ENCODE peak calls at places on chromosomes 13 and 19, in nine cellular contexts. R, O, S, Y, G, U, D, X and I are unnamed samples.

GRCh38 chr13:100734194-100734720 is 59.7 kb upstream of the TMTC4 start:
- DNase-seq in U (no peak), G (no peak), D (no peak), X (no peak), S (no peak), O (no peak), Y (no peak), R (no peak), I (no peak)

GRCh38 chr19:39563408-39563807 is 23.4 kb upstream of the EID2 start:
- DNase-seq in S (no peak), G (peak; percentile 3), X (no peak), D (peak; percentile 64), Y (no peak), O (no peak), R (no peak), U (no peak), I (no peak)

GRCh38 chr13:89891416-89891815 is 1456.1 kb upstream of the MIR17HG start:
- DNase-seq in R (no peak), S (no peak), G (no peak), X (no peak), O (no peak), U (no peak), D (no peak), Y (no peak), I (no peak)

GRCh38 chr13:93218583-93218982 is 8.0 kb upstream of the GPC6 start:
- DNase-seq in X (no peak), D (peak; percentile 53), S (no peak), O (no peak), R (no peak), U (no peak), G (no peak), Y (no peak), I (no peak)

GRCh38 chr19:46546194-46546896 is 50.7 kb upstream of the PNMA8B start:
- DNase-seq in U (peak; percentile 62), G (no peak), S (peak; percentile 73), Y (no peak), D (peak; percentile 54), R (peak; percentile 66), O (no peak), X (peak; percentile 67), I (no peak)

GRCh38 chr13:73274147-73274546 is 215.3 kb downstream of the KLF5 start:
- DNase-seq in S (no peak), Y (no peak), D (no peak), X (no peak), G (no peak), R (no peak), U (no peak), O (no peak), I (no peak)

GRCh38 chr13:63381078-63381859 is 1965.6 kb upstream of the PCDH20 start:
- DNase-seq in U (no peak), O (no peak), D (peak; percentile 0), Y (no peak), X (no peak), R (no peak), G (no peak), S (no peak), I (no peak)

GRCh38 chr19:2271516-2272103 is 10.4 kb downstream of the PEAK3 start:
- DNase-seq in R (peak; percentile 20), O (no peak), X (no peak), G (peak; percentile 78), Y (no peak), D (peak; percentile 71), U (no peak), S (peak; percentile 85), I (peak; percentile 76)

GRCh38 chr13:95603887-95604533 is 40.5 kb downstream of the DZIP1 start:
- DNase-seq in G (peak; percentile 59), S (no peak), D (peak; percentile 73), R (no peak), U (no peak), X (no peak), O (no peak), Y (no peak), I (no peak)

GRCh38 chr19:14091885-14092462 is 1.4 kb upstream of the SAMD1 start:
- DNase-seq in G (no peak), D (no peak), S (peak; percentile 88), O (no peak), X (no peak), Y (no peak), R (peak; percentile 44), U (no peak), I (no peak)

GRCh38 chr13:113836917-113837553 is 26.8 kb downstream of the GAS6 start:
- DNase-seq in X (peak; percentile 54), O (peak; percentile 69), S (no peak), G (peak; percentile 77), U (no peak), R (no peak), Y (no peak), D (peak; percentile 95), I (no peak)

GRCh38 chr19:4455742-4456565 is 1.6 kb downstream of the UBXN6 start:
- DNase-seq in X (peak; percentile 59), R (no peak), G (peak; percentile 83), U (no peak), D (peak; percentile 43), Y (no peak), O (no peak), S (no peak), I (no peak)

GRCh38 chr13:80086304-80086721 is 254.6 kb downstream of the SPRY2 start:
- DNase-seq in X (no peak), D (peak; percentile 77), G (no peak), Y (no peak), O (no peak), S (no peak), R (no peak), U (no peak), I (no peak)

GRCh38 chr13:80454245-80454644 is 113.3 kb upstream of the SPRY2 start:
- DNase-seq in X (no peak), U (no peak), Y (no peak), R (no peak), G (peak; percentile 78), D (peak; percentile 19), S (no peak), O (no peak), I (no peak)

GRCh38 chr13:40048551-40048950 is 393.1 kb downstream of the COG6 start:
- DNase-seq in S (no peak), G (no peak), U (no peak), Y (no peak), D (no peak), O (no peak), R (no peak), X (no peak), I (no peak)

GRCh38 chr19:56091066-56091490 is 30.0 kb downstream of the ZNF787 start:
- DNase-seq in G (peak; percentile 67), U (no peak), S (no peak), O (no peak), X (no peak), D (peak; percentile 90), Y (no peak), R (no peak), I (no peak)

GRCh38 chr13:35957174-35957867 is 173.9 kb downstream of the DCLK1 start:
- DNase-seq in D (peak; percentile 23), X (no peak), S (no peak), O (peak; percentile 34), R (no peak), U (no peak), G (no peak), Y (no peak), I (no peak)

GRCh38 chr13:35957996-35958395 is 173.2 kb downstream of the DCLK1 start:
- DNase-seq in R (no peak), Y (no peak), S (no peak), G (no peak), O (no peak), X (no peak), D (no peak), U (no peak), I (no peak)

GRCh38 chr13:35961461-35962220 is 169.5 kb downstream of the DCLK1 start:
- DNase-seq in U (no peak), D (no peak), G (no peak), R (no peak), X (no peak), Y (no peak), S (no peak), O (no peak), I (no peak)

GRCh38 chr13:35963982-35964665 is 167.1 kb downstream of the DCLK1 start:
- DNase-seq in D (no peak), O (no peak), X (no peak), G (no peak), U (no peak), Y (no peak), R (no peak), S (no peak), I (no peak)

DNA sequence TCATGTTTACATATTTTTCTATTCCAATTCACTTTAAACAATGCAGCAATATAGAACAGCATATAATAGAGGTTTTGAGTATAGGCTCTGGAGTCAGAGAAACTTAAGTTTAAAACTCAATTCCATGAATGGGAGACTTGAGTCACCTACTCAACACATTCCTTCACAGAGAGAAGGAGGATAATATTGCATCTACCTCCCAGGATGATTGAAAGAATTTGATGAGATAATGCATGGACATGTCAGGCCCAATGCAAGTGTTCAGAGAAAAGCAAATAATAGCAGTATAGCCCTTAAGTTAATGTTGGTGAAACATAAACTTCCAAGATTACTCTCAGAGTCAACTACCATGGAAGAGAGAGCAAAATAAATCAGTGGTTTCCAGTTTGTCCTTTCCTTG is 170.2 kb downstream of the DCLK1 start:
- DNase-seq in S (no peak), U (no peak), Y (no peak), R (no peak), G (no peak), O (no peak), D (no peak), X (no peak), I (no peak)
- TF ChIP-seq CTCF in S (no peak), U (no peak), Y (no peak), R (no peak), G (no peak), O (no peak), D (no peak), X (no peak), I (no peak)

GRCh38 chr13:50123862-50124535 is 108.8 kb downstream of the KCNRG start:
- DNase-seq in Y (peak; percentile 98), S (no peak), X (peak; percentile 86), O (peak; percentile 71), G (peak; percentile 76), D (peak; percentile 92), R (peak; percentile 87), U (peak; percentile 60), I (peak; percentile 96)
- TF ChIP-seq CTCF in Y (no peak), S (no peak), X (peak; percentile 23), O (no peak), G (no peak), D (no peak), R (no peak), U (no peak), I (no peak)

DNA sequence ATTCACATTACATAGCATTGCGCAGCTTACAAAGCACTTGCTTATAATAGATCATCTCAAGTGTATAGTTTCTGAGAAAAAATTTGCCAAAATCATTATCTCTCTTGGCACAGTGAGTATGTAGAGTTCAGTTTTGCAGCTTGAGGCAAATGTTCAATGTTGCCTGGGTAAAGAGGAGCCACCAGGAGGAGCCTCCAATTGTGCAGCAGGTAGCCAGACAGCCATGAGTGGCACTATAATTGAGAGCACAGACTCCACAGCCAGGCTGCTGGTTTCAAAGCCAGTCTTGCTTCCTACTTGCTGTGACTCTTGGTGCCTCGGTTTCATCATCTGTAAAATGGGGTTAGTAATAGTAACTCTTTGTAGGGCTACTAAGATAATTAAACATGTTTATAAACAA is 24.0 kb upstream of the OLFM4 start:
- DNase-seq in R (no peak), X (no peak), D (no peak), S (no peak), G (no peak), Y (peak; percentile 13), U (no peak), O (no peak), I (no peak)
- TF ChIP-seq CTCF in R (no peak), X (no peak), D (no peak), S (no peak), G (no peak), Y (no peak), U (no peak), O (no peak), I (no peak)

GRCh38 chr13:41938918-41939317 is 22.0 kb downstream of the VWA8 start:
- DNase-seq in S (no peak), G (no peak), D (no peak), X (no peak), O (no peak), R (no peak), Y (no peak), U (no peak), I (no peak)
- TF ChIP-seq CTCF in S (no peak), G (no peak), D (no peak), X (no peak), O (no peak), R (no peak), Y (no peak), U (no peak), I (no peak)